ENCODE peak calls at places on chromosomes 7 and 10, in eight cellular contexts. One of them, this sample, is unnamed.

GRCh38 chr7:112723416-112723815 is 66.8 kb downstream of the TMEM168 start:
- DNase-seq in H1: no peak
- DNase-seq in K562: no peak
- DNase-seq in A549: no peak
- DNase-seq in endothelial cell of umbilical vein: no peak
- DNase-seq in GM12878: no peak
- DNase-seq in HCT116: no peak
- DNase-seq in HepG2: no peak
- DNase-seq in this sample: no peak

GRCh38 chr10:102001435-102002068 is 54.4 kb downstream of the ARMH3 start:
- DNase-seq in HCT116: no peak
- DNase-seq in A549: no peak
- DNase-seq in HepG2: no peak
- DNase-seq in GM12878: peak; percentile 95
- DNase-seq in endothelial cell of umbilical vein: no peak
- DNase-seq in H1: no peak
- DNase-seq in K562: no peak
- DNase-seq in this sample: no peak

GRCh38 chr7:37666026-37666780 is 17.4 kb upstream of the GPR141 start:
- DNase-seq in A549: peak; percentile 38
- DNase-seq in H1: no peak
- DNase-seq in HCT116: no peak
- DNase-seq in K562: no peak
- DNase-seq in GM12878: no peak
- DNase-seq in HepG2: no peak
- DNase-seq in endothelial cell of umbilical vein: no peak
- DNase-seq in this sample: peak; percentile 85

GRCh38 chr10:132110713-132111112 is 45.0 kb downstream of the JAKMIP3 start:
- DNase-seq in GM12878: no peak
- DNase-seq in H1: no peak
- DNase-seq in HepG2: no peak
- DNase-seq in HCT116: no peak
- DNase-seq in K562: no peak
- DNase-seq in A549: no peak
- DNase-seq in endothelial cell of umbilical vein: no peak
- DNase-seq in this sample: no peak

GRCh38 chr10:133464582-133465031 is 10.9 kb downstream of the SCART1 start:
- DNase-seq in HCT116: no peak
- DNase-seq in H1: no peak
- DNase-seq in A549: no peak
- DNase-seq in GM12878: no peak
- DNase-seq in K562: no peak
- DNase-seq in endothelial cell of umbilical vein: no peak
- DNase-seq in HepG2: no peak
- DNase-seq in this sample: no peak

GRCh38 chr7:55065079-55065478 is 46.3 kb downstream of the EGFR start:
- DNase-seq in HCT116: peak; percentile 83
- DNase-seq in HepG2: no peak
- DNase-seq in A549: peak; percentile 84
- DNase-seq in GM12878: peak; percentile 31
- DNase-seq in endothelial cell of umbilical vein: peak; percentile 83
- DNase-seq in K562: no peak
- DNase-seq in H1: no peak
- DNase-seq in this sample: peak; percentile 89

GRCh38 chr10:110455440-110455839 is 42.3 kb upstream of the DUSP5 start:
- DNase-seq in HepG2: no peak
- DNase-seq in GM12878: no peak
- DNase-seq in K562: no peak
- DNase-seq in A549: no peak
- DNase-seq in endothelial cell of umbilical vein: no peak
- DNase-seq in H1: no peak
- DNase-seq in HCT116: no peak
- DNase-seq in this sample: peak; percentile 62

GRCh38 chr7:113283861-113284260 is 165.5 kb upstream of the SMIM30 start:
- DNase-seq in A549: no peak
- DNase-seq in HCT116: no peak
- DNase-seq in GM12878: no peak
- DNase-seq in H1: no peak
- DNase-seq in endothelial cell of umbilical vein: no peak
- DNase-seq in HepG2: no peak
- DNase-seq in K562: no peak
- DNase-seq in this sample: no peak

GRCh38 chr10:90289037-90289436 is 568.8 kb downstream of the HTR7 start:
- DNase-seq in K562: no peak
- DNase-seq in endothelial cell of umbilical vein: peak; percentile 52
- DNase-seq in HepG2: no peak
- DNase-seq in GM12878: peak; percentile 33
- DNase-seq in A549: no peak
- DNase-seq in HCT116: no peak
- DNase-seq in H1: no peak
- DNase-seq in this sample: no peak

GRCh38 chr7:77406421-77406820 is 9.7 kb downstream of the GSAP start:
- DNase-seq in GM12878: no peak
- DNase-seq in HepG2: no peak
- DNase-seq in HCT116: no peak
- DNase-seq in endothelial cell of umbilical vein: no peak
- DNase-seq in A549: no peak
- DNase-seq in K562: no peak
- DNase-seq in H1: no peak
- DNase-seq in this sample: no peak

DNA sequence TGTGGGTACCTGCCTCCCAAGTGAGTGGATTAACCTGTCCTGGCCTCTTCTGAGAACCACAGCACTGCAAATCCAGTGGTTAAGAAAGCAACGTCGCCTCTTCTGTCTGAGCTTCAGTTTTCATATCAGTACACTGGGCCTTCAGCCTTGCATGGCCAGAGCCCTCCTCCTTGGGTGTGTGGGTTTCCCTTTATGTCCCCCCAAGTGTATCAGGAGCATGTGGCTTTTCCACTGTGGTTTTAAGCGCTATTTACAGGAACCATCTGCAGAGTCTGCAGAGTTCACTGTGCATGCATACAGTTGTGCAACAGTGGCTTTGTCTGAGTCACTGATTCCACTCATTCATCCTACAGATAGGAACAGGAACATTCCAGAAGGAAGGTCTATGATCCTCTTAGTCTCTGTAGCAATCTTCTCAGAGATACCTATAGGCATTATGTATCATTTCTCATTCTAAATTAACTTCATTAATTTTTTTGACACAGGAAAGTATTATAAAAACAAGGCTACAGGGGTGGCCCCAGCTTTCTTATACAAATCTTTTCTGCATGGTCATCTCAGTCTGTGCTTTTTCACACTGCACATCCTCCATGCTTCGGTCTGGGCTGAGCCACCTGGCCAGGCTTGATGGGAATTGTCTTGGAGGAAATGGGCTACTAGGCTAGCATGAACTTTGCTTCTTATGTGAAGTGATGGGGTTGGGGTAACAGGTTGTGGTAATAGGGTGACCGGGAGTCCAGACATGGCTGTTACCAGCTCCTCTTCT is 17.1 kb downstream of the MBL2 start:
- DNase-seq in HepG2: peak; percentile 89
- DNase-seq in K562: no peak
- DNase-seq in GM12878: no peak
- DNase-seq in endothelial cell of umbilical vein: no peak
- DNase-seq in HCT116: no peak
- DNase-seq in H1: no peak
- DNase-seq in A549: no peak
- DNase-seq in this sample: peak; percentile 94
- TF ChIP-seq MAX in HepG2: peak; percentile 91
- TF ChIP-seq MAX in K562: no peak
- TF ChIP-seq MAX in GM12878: no peak
- TF ChIP-seq MAX in endothelial cell of umbilical vein: no peak
- TF ChIP-seq MAX in HCT116: no peak
- TF ChIP-seq MAX in H1: no peak
- TF ChIP-seq MAX in A549: no peak
- TF ChIP-seq MAX in this sample: peak; percentile 7

GRCh38 chr7:80134536-80135305 is at the start of gene GNAI1:
- DNase-seq in A549: peak; percentile 58
- DNase-seq in H1: peak; percentile 87
- DNase-seq in GM12878: no peak
- DNase-seq in endothelial cell of umbilical vein: peak; percentile 65
- DNase-seq in HCT116: peak; percentile 60
- DNase-seq in K562: no peak
- DNase-seq in HepG2: peak; percentile 27
- DNase-seq in this sample: peak; percentile 50
- TF ChIP-seq POLR2A in A549: peak; percentile 77
- TF ChIP-seq POLR2A in H1: peak; percentile 24
- TF ChIP-seq POLR2A in GM12878: no peak
- TF ChIP-seq POLR2A in endothelial cell of umbilical vein: peak; percentile 70
- TF ChIP-seq POLR2A in HCT116: peak; percentile 36
- TF ChIP-seq POLR2A in K562: no peak
- TF ChIP-seq POLR2A in HepG2: no peak
- TF ChIP-seq POLR2A in this sample: no peak

GRCh38 chr7:82740246-82740848 is 296.8 kb upstream of the CACNA2D1 start:
- DNase-seq in H1: peak; percentile 64
- DNase-seq in GM12878: no peak
- DNase-seq in endothelial cell of umbilical vein: peak; percentile 51
- DNase-seq in K562: peak; percentile 12
- DNase-seq in HepG2: peak; percentile 28
- DNase-seq in A549: peak; percentile 18
- DNase-seq in HCT116: peak; percentile 50
- DNase-seq in this sample: peak; percentile 61
- TF ChIP-seq CTCF in H1: peak; percentile 71
- TF ChIP-seq CTCF in GM12878: peak; percentile 60
- TF ChIP-seq CTCF in endothelial cell of umbilical vein: peak; percentile 74
- TF ChIP-seq CTCF in K562: peak; percentile 23
- TF ChIP-seq CTCF in HepG2: peak; percentile 43
- TF ChIP-seq CTCF in A549: peak; percentile 68
- TF ChIP-seq CTCF in HCT116: peak; percentile 80
- TF ChIP-seq CTCF in this sample: peak; percentile 77

GRCh38 chr10:97320480-97321031 is 1.5 kb downstream of the FRAT1 start:
- DNase-seq in K562: no peak
- DNase-seq in endothelial cell of umbilical vein: no peak
- DNase-seq in HepG2: no peak
- DNase-seq in A549: no peak
- DNase-seq in H1: no peak
- DNase-seq in HCT116: no peak
- DNase-seq in GM12878: no peak
- DNase-seq in this sample: no peak
- TF ChIP-seq MAX in K562: no peak
- TF ChIP-seq MAX in endothelial cell of umbilical vein: no peak
- TF ChIP-seq MAX in HepG2: no peak
- TF ChIP-seq MAX in A549: no peak
- TF ChIP-seq MAX in H1: no peak
- TF ChIP-seq MAX in HCT116: no peak
- TF ChIP-seq MAX in GM12878: no peak
- TF ChIP-seq MAX in this sample: no peak

DNA sequence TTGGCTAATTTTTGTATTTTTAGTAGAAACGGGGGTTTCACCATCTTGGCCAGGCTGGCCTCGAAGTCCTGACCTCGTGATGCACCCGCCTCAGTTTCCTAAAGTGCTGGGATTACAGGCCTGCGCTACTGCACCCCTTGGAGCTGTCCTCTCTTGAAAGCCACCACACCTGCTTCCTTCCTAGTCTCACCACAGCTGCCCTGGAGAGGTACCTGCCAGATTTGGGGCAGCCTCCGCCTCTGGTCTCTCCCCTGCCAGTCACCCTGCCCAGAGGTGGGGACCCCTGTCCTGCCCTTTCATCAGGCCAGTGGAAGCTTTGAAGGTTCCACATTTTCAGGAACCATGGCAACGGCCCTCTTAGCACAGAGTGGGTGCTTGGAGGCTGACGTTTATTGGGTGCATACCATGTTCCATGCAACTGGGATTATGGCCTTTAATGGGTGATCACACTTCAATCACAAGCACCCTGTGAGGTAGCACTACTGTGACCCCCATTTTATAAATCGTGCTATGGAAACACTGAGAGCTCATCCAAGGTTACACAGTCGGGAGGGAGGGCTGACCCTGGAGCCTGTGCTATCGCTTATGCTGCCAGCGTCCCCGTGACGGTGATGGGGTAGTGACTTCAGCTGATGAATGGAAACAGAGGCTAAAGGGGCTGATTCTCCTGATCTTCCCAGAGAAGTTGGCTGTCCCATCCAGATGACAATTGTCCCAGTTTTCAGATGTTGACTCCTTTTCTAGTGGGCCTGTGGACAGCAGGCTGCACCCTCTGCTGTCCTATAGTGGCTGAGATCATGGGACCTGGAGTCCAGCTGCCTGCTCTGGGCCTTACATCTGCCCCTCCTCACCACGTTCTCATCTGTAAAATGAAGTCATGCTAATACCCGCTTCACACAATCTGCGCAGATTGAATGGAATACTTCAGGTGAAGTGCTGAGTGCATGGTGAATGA is 11.5 kb upstream of the FGFR2 start:
- DNase-seq in H1: no peak
- DNase-seq in HCT116: no peak
- DNase-seq in K562: no peak
- DNase-seq in HepG2: no peak
- DNase-seq in endothelial cell of umbilical vein: no peak
- DNase-seq in GM12878: no peak
- DNase-seq in A549: no peak
- DNase-seq in this sample: no peak
- TF ChIP-seq POLR2A in H1: no peak
- TF ChIP-seq POLR2A in HCT116: no peak
- TF ChIP-seq POLR2A in K562: no peak
- TF ChIP-seq POLR2A in HepG2: no peak
- TF ChIP-seq POLR2A in endothelial cell of umbilical vein: no peak
- TF ChIP-seq POLR2A in GM12878: no peak
- TF ChIP-seq POLR2A in A549: no peak
- TF ChIP-seq POLR2A in this sample: no peak

GRCh38 chr10:42929236-42929635 is 146.6 kb downstream of the BMS1 start:
- DNase-seq in HCT116: no peak
- DNase-seq in K562: no peak
- DNase-seq in H1: no peak
- DNase-seq in endothelial cell of umbilical vein: no peak
- DNase-seq in GM12878: no peak
- DNase-seq in A549: no peak
- DNase-seq in HepG2: no peak
- DNase-seq in this sample: no peak

GRCh38 chr10:42928064-42928463 is 145.5 kb downstream of the BMS1 start:
- DNase-seq in HCT116: no peak
- DNase-seq in A549: no peak
- DNase-seq in H1: no peak
- DNase-seq in endothelial cell of umbilical vein: no peak
- DNase-seq in GM12878: no peak
- DNase-seq in K562: no peak
- DNase-seq in HepG2: no peak
- DNase-seq in this sample: no peak

GRCh38 chr10:42930516-42931205 is 146.2 kb upstream of the RET start:
- DNase-seq in H1: no peak
- DNase-seq in HCT116: no peak
- DNase-seq in K562: no peak
- DNase-seq in GM12878: no peak
- DNase-seq in HepG2: no peak
- DNase-seq in A549: no peak
- DNase-seq in endothelial cell of umbilical vein: no peak
- DNase-seq in this sample: no peak

GRCh38 chr10:42932116-42932515 is 144.8 kb upstream of the RET start:
- DNase-seq in H1: no peak
- DNase-seq in HepG2: no peak
- DNase-seq in endothelial cell of umbilical vein: no peak
- DNase-seq in HCT116: no peak
- DNase-seq in GM12878: no peak
- DNase-seq in A549: no peak
- DNase-seq in K562: no peak
- DNase-seq in this sample: no peak

DNA sequence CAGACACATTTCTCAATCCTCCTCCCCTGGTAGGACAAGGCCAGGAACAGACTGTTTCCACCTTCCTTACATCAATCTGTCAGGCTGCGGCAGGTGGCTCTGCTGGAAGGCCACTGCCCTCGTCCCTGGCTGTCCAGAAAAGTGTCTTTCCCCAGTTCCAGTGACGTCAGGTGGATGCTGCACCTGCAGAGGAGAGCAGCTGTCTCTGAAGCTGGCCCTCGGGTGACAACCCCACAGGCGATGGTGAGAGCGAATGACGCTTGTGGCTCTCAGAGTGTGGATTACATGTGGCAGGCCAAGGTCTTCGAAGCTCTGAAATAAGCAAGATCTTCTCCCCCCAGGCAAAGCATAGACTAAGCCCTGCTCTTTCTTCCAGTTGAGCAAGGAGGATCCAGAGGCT is 146.9 kb upstream of the RET start:
- DNase-seq in A549: no peak
- DNase-seq in endothelial cell of umbilical vein: no peak
- DNase-seq in GM12878: no peak
- DNase-seq in K562: no peak
- DNase-seq in HepG2: no peak
- DNase-seq in H1: no peak
- DNase-seq in HCT116: no peak
- DNase-seq in this sample: no peak
- TF ChIP-seq CTCF in A549: no peak
- TF ChIP-seq CTCF in endothelial cell of umbilical vein: no peak
- TF ChIP-seq CTCF in GM12878: no peak
- TF ChIP-seq CTCF in K562: no peak
- TF ChIP-seq CTCF in HepG2: no peak
- TF ChIP-seq CTCF in H1: no peak
- TF ChIP-seq CTCF in HCT116: no peak
- TF ChIP-seq CTCF in this sample: no peak